ENCODE peak calls at places on chromosomes 11 and 22, in ten cellular contexts. One of them, this sample, is unnamed.

GRCh38 chr11:43693069-43693468 is 12.5 kb downstream of the HSD17B12 start:
- DNase-seq in NCI-H1092 treated with DMSO at 0.1 percent for 48 hours: no peak
- DNase-seq in thyroid gland: no peak
- DNase-seq in NAMALWA: no peak
- DNase-seq in activated T-cell treated with anti-CD3 and anti-CD28 coated beads for 1 hour: no peak
- DNase-seq in stimulated activated naive B cell treated with anti-CD40 and anti-IgM and Interleukin-4, amounts not matched to agents 10 μg/mL and 1 μg/mL and 100 μg/mL, for 72 hours: no peak
- DNase-seq in AG09319: no peak
- DNase-seq in activated naive CD4-positive, alpha-beta T cell treated with anti-CD3 and anti-CD28 coated beads, Interleukin-2, amount 10 ng/mL, durations not matched to agents 7 days and 5 days: no peak
- DNase-seq in stimulated activated CD4-positive, alpha-beta T cell treated with anti-CD3 and anti-CD28 coated beads, TNF-alpha, amount 100 ng/mL, for 1 hour: no peak
- DNase-seq in HEK293T: no peak
- DNase-seq in this sample: no peak

GRCh38 chr11:12285106-12285505 is 92.3 kb upstream of the PARVA start:
- DNase-seq in AG09319: peak
- DNase-seq in HEK293T: no peak
- DNase-seq in activated T-cell treated with anti-CD3 and anti-CD28 coated beads for 1 hour: no peak
- DNase-seq in stimulated activated naive B cell treated with anti-CD40 and anti-IgM and Interleukin-4, amounts not matched to agents 10 μg/mL and 1 μg/mL and 100 μg/mL, for 72 hours: no peak
- DNase-seq in NCI-H1092 treated with DMSO at 0.1 percent for 48 hours: no peak
- DNase-seq in activated naive CD4-positive, alpha-beta T cell treated with anti-CD3 and anti-CD28 coated beads, Interleukin-2, amount 10 ng/mL, durations not matched to agents 7 days and 5 days: no peak
- DNase-seq in thyroid gland: no peak
- DNase-seq in stimulated activated CD4-positive, alpha-beta T cell treated with anti-CD3 and anti-CD28 coated beads, TNF-alpha, amount 100 ng/mL, for 1 hour: no peak
- DNase-seq in NAMALWA: no peak
- DNase-seq in this sample: no peak

GRCh38 chr11:35138606-35138948 is 394 bp upstream of the CD44 start:
- DNase-seq in activated T-cell treated with anti-CD3 and anti-CD28 coated beads for 1 hour: no peak
- DNase-seq in stimulated activated naive B cell treated with anti-CD40 and anti-IgM and Interleukin-4, amounts not matched to agents 10 μg/mL and 1 μg/mL and 100 μg/mL, for 72 hours: no peak
- DNase-seq in activated naive CD4-positive, alpha-beta T cell treated with anti-CD3 and anti-CD28 coated beads, Interleukin-2, amount 10 ng/mL, durations not matched to agents 7 days and 5 days: no peak
- DNase-seq in stimulated activated CD4-positive, alpha-beta T cell treated with anti-CD3 and anti-CD28 coated beads, TNF-alpha, amount 100 ng/mL, for 1 hour: no peak
- DNase-seq in HEK293T: no peak
- DNase-seq in AG09319: no peak
- DNase-seq in NCI-H1092 treated with DMSO at 0.1 percent for 48 hours: no peak
- DNase-seq in NAMALWA: no peak
- DNase-seq in thyroid gland: no peak
- DNase-seq in this sample: no peak

GRCh38 chr11:117073539-117073938 is 24.7 kb downstream of the SIK3 start:
- DNase-seq in NCI-H1092 treated with DMSO at 0.1 percent for 48 hours: no peak
- DNase-seq in stimulated activated CD4-positive, alpha-beta T cell treated with anti-CD3 and anti-CD28 coated beads, TNF-alpha, amount 100 ng/mL, for 1 hour: no peak
- DNase-seq in activated T-cell treated with anti-CD3 and anti-CD28 coated beads for 1 hour: no peak
- DNase-seq in NAMALWA: no peak
- DNase-seq in activated naive CD4-positive, alpha-beta T cell treated with anti-CD3 and anti-CD28 coated beads, Interleukin-2, amount 10 ng/mL, durations not matched to agents 7 days and 5 days: no peak
- DNase-seq in AG09319: no peak
- DNase-seq in thyroid gland: no peak
- DNase-seq in stimulated activated naive B cell treated with anti-CD40 and anti-IgM and Interleukin-4, amounts not matched to agents 10 μg/mL and 1 μg/mL and 100 μg/mL, for 72 hours: no peak
- DNase-seq in HEK293T: no peak
- DNase-seq in this sample: no peak

GRCh38 chr22:45422237-45422983 is 8.9 kb downstream of the RIBC2 start:
- DNase-seq in thyroid gland: no peak
- DNase-seq in HEK293T: no peak
- DNase-seq in stimulated activated naive B cell treated with anti-CD40 and anti-IgM and Interleukin-4, amounts not matched to agents 10 μg/mL and 1 μg/mL and 100 μg/mL, for 72 hours: no peak
- DNase-seq in AG09319: no peak
- DNase-seq in activated naive CD4-positive, alpha-beta T cell treated with anti-CD3 and anti-CD28 coated beads, Interleukin-2, amount 10 ng/mL, durations not matched to agents 7 days and 5 days: no peak
- DNase-seq in activated T-cell treated with anti-CD3 and anti-CD28 coated beads for 1 hour: no peak
- DNase-seq in stimulated activated CD4-positive, alpha-beta T cell treated with anti-CD3 and anti-CD28 coated beads, TNF-alpha, amount 100 ng/mL, for 1 hour: no peak
- DNase-seq in NCI-H1092 treated with DMSO at 0.1 percent for 48 hours: no peak
- DNase-seq in NAMALWA: no peak
- DNase-seq in this sample: no peak

GRCh38 chr11:12079726-12080556 is 30.4 kb upstream of the MICAL2 start:
- DNase-seq in stimulated activated naive B cell treated with anti-CD40 and anti-IgM and Interleukin-4, amounts not matched to agents 10 μg/mL and 1 μg/mL and 100 μg/mL, for 72 hours: no peak
- DNase-seq in activated naive CD4-positive, alpha-beta T cell treated with anti-CD3 and anti-CD28 coated beads, Interleukin-2, amount 10 ng/mL, durations not matched to agents 7 days and 5 days: no peak
- DNase-seq in activated T-cell treated with anti-CD3 and anti-CD28 coated beads for 1 hour: no peak
- DNase-seq in HEK293T: no peak
- DNase-seq in stimulated activated CD4-positive, alpha-beta T cell treated with anti-CD3 and anti-CD28 coated beads, TNF-alpha, amount 100 ng/mL, for 1 hour: no peak
- DNase-seq in AG09319: peak
- DNase-seq in NAMALWA: no peak
- DNase-seq in NCI-H1092 treated with DMSO at 0.1 percent for 48 hours: no peak
- DNase-seq in thyroid gland: no peak
- DNase-seq in this sample: no peak

GRCh38 chr11:62546937-62547625 is 475 bp upstream of the AHNAK start:
- DNase-seq in thyroid gland: peak
- DNase-seq in NAMALWA: no peak
- DNase-seq in stimulated activated CD4-positive, alpha-beta T cell treated with anti-CD3 and anti-CD28 coated beads, TNF-alpha, amount 100 ng/mL, for 1 hour: no peak
- DNase-seq in activated naive CD4-positive, alpha-beta T cell treated with anti-CD3 and anti-CD28 coated beads, Interleukin-2, amount 10 ng/mL, durations not matched to agents 7 days and 5 days: no peak
- DNase-seq in stimulated activated naive B cell treated with anti-CD40 and anti-IgM and Interleukin-4, amounts not matched to agents 10 μg/mL and 1 μg/mL and 100 μg/mL, for 72 hours: no peak
- DNase-seq in NCI-H1092 treated with DMSO at 0.1 percent for 48 hours: no peak
- DNase-seq in AG09319: no peak
- DNase-seq in activated T-cell treated with anti-CD3 and anti-CD28 coated beads for 1 hour: no peak
- DNase-seq in HEK293T: no peak
- DNase-seq in this sample: no peak

GRCh38 chr11:130611791-130612251 is 163.4 kb downstream of the ADAMTS15 start:
- DNase-seq in HEK293T: no peak
- DNase-seq in NAMALWA: no peak
- DNase-seq in activated naive CD4-positive, alpha-beta T cell treated with anti-CD3 and anti-CD28 coated beads, Interleukin-2, amount 10 ng/mL, durations not matched to agents 7 days and 5 days: no peak
- DNase-seq in AG09319: no peak
- DNase-seq in NCI-H1092 treated with DMSO at 0.1 percent for 48 hours: no peak
- DNase-seq in stimulated activated CD4-positive, alpha-beta T cell treated with anti-CD3 and anti-CD28 coated beads, TNF-alpha, amount 100 ng/mL, for 1 hour: no peak
- DNase-seq in thyroid gland: no peak
- DNase-seq in activated T-cell treated with anti-CD3 and anti-CD28 coated beads for 1 hour: no peak
- DNase-seq in stimulated activated naive B cell treated with anti-CD40 and anti-IgM and Interleukin-4, amounts not matched to agents 10 μg/mL and 1 μg/mL and 100 μg/mL, for 72 hours: no peak
- DNase-seq in this sample: no peak

GRCh38 chr11:106286881-106287504 is 209.5 kb downstream of the AASDHPPT start:
- DNase-seq in NAMALWA: no peak
- DNase-seq in thyroid gland: no peak
- DNase-seq in activated T-cell treated with anti-CD3 and anti-CD28 coated beads for 1 hour: no peak
- DNase-seq in activated naive CD4-positive, alpha-beta T cell treated with anti-CD3 and anti-CD28 coated beads, Interleukin-2, amount 10 ng/mL, durations not matched to agents 7 days and 5 days: no peak
- DNase-seq in HEK293T: no peak
- DNase-seq in stimulated activated naive B cell treated with anti-CD40 and anti-IgM and Interleukin-4, amounts not matched to agents 10 μg/mL and 1 μg/mL and 100 μg/mL, for 72 hours: no peak
- DNase-seq in NCI-H1092 treated with DMSO at 0.1 percent for 48 hours: no peak
- DNase-seq in AG09319: no peak
- DNase-seq in stimulated activated CD4-positive, alpha-beta T cell treated with anti-CD3 and anti-CD28 coated beads, TNF-alpha, amount 100 ng/mL, for 1 hour: no peak
- DNase-seq in this sample: no peak

GRCh38 chr11:95443386-95443785 is 212.4 kb upstream of the SESN3 start:
- DNase-seq in stimulated activated CD4-positive, alpha-beta T cell treated with anti-CD3 and anti-CD28 coated beads, TNF-alpha, amount 100 ng/mL, for 1 hour: no peak
- DNase-seq in activated naive CD4-positive, alpha-beta T cell treated with anti-CD3 and anti-CD28 coated beads, Interleukin-2, amount 10 ng/mL, durations not matched to agents 7 days and 5 days: peak
- DNase-seq in stimulated activated naive B cell treated with anti-CD40 and anti-IgM and Interleukin-4, amounts not matched to agents 10 μg/mL and 1 μg/mL and 100 μg/mL, for 72 hours: no peak
- DNase-seq in AG09319: no peak
- DNase-seq in HEK293T: no peak
- DNase-seq in NCI-H1092 treated with DMSO at 0.1 percent for 48 hours: no peak
- DNase-seq in activated T-cell treated with anti-CD3 and anti-CD28 coated beads for 1 hour: no peak
- DNase-seq in NAMALWA: peak
- DNase-seq in thyroid gland: no peak
- DNase-seq in this sample: peak

GRCh38 chr11:46491661-46492331 is 100.2 kb upstream of the CHRM4 start:
- DNase-seq in AG09319: no peak
- DNase-seq in stimulated activated CD4-positive, alpha-beta T cell treated with anti-CD3 and anti-CD28 coated beads, TNF-alpha, amount 100 ng/mL, for 1 hour: no peak
- DNase-seq in activated naive CD4-positive, alpha-beta T cell treated with anti-CD3 and anti-CD28 coated beads, Interleukin-2, amount 10 ng/mL, durations not matched to agents 7 days and 5 days: no peak
- DNase-seq in NCI-H1092 treated with DMSO at 0.1 percent for 48 hours: no peak
- DNase-seq in HEK293T: no peak
- DNase-seq in NAMALWA: no peak
- DNase-seq in activated T-cell treated with anti-CD3 and anti-CD28 coated beads for 1 hour: no peak
- DNase-seq in stimulated activated naive B cell treated with anti-CD40 and anti-IgM and Interleukin-4, amounts not matched to agents 10 μg/mL and 1 μg/mL and 100 μg/mL, for 72 hours: no peak
- DNase-seq in thyroid gland: no peak
- DNase-seq in this sample: no peak

This sample was measured in Karpas-422.